ENCODE peak calls at places on chromosomes 12 and 14, in eight cellular contexts. One of them, this sample, is unnamed.

GRCh38 chr14:50402965-50403364 is 6.3 kb upstream of the CDKL1 start:
- DNase-seq in psoas muscle: no peak
- DNase-seq in kidney glomerular epithelial cell: no peak
- DNase-seq in anterior cingulate cortex: no peak
- DNase-seq in substantia nigra: no peak
- DNase-seq in NCI-H69: no peak
- DNase-seq in iris pigment epithelial cell: peak
- DNase-seq in foreskin keratinocyte: no peak
- DNase-seq in this sample: no peak

GRCh38 chr14:91911474-91912032 is 35.9 kb downstream of the FBLN5 start:
- DNase-seq in psoas muscle: no peak
- DNase-seq in kidney glomerular epithelial cell: peak
- DNase-seq in anterior cingulate cortex: no peak
- DNase-seq in substantia nigra: no peak
- DNase-seq in NCI-H69: peak
- DNase-seq in iris pigment epithelial cell: peak
- DNase-seq in foreskin keratinocyte: peak
- DNase-seq in this sample: no peak

GRCh38 chr14:98694541-98694940 is 577.5 kb downstream of the BCL11B start:
- DNase-seq in psoas muscle: no peak
- DNase-seq in kidney glomerular epithelial cell: no peak
- DNase-seq in anterior cingulate cortex: no peak
- DNase-seq in substantia nigra: no peak
- DNase-seq in NCI-H69: no peak
- DNase-seq in iris pigment epithelial cell: no peak
- DNase-seq in foreskin keratinocyte: no peak
- DNase-seq in this sample: no peak

GRCh38 chr12:124994435-124994975 is 1.1 kb downstream of the BRI3BP start:
- DNase-seq in psoas muscle: no peak
- DNase-seq in kidney glomerular epithelial cell: no peak
- DNase-seq in anterior cingulate cortex: no peak
- DNase-seq in substantia nigra: no peak
- DNase-seq in NCI-H69: peak
- DNase-seq in iris pigment epithelial cell: peak
- DNase-seq in foreskin keratinocyte: peak
- DNase-seq in this sample: no peak

GRCh38 chr12:69998011-69998410 is 173.0 kb downstream of the MYRFL start:
- DNase-seq in psoas muscle: no peak
- DNase-seq in kidney glomerular epithelial cell: no peak
- DNase-seq in anterior cingulate cortex: no peak
- DNase-seq in substantia nigra: no peak
- DNase-seq in NCI-H69: no peak
- DNase-seq in iris pigment epithelial cell: no peak
- DNase-seq in foreskin keratinocyte: no peak
- DNase-seq in this sample: no peak

GRCh38 chr12:131862994-131863710 is 31.3 kb upstream of the ULK1 start:
- DNase-seq in psoas muscle: no peak
- DNase-seq in kidney glomerular epithelial cell: no peak
- DNase-seq in anterior cingulate cortex: no peak
- DNase-seq in substantia nigra: no peak
- DNase-seq in NCI-H69: peak
- DNase-seq in iris pigment epithelial cell: peak
- DNase-seq in foreskin keratinocyte: no peak
- DNase-seq in this sample: no peak

GRCh38 chr12:103716517-103717196 is 124.4 kb downstream of the NT5DC3 start:
- DNase-seq in psoas muscle: no peak
- DNase-seq in kidney glomerular epithelial cell: no peak
- DNase-seq in anterior cingulate cortex: no peak
- DNase-seq in substantia nigra: no peak
- DNase-seq in NCI-H69: no peak
- DNase-seq in iris pigment epithelial cell: no peak
- DNase-seq in foreskin keratinocyte: no peak
- DNase-seq in this sample: no peak

GRCh38 chr12:108530141-108530540 is 15.1 kb downstream of the FICD start:
- DNase-seq in psoas muscle: no peak
- DNase-seq in kidney glomerular epithelial cell: no peak
- DNase-seq in anterior cingulate cortex: no peak
- DNase-seq in substantia nigra: no peak
- DNase-seq in NCI-H69: no peak
- DNase-seq in iris pigment epithelial cell: no peak
- DNase-seq in foreskin keratinocyte: no peak
- DNase-seq in this sample: no peak

GRCh38 chr12:27176765-27177164 is 67.3 kb upstream of the STK38L start:
- DNase-seq in psoas muscle: no peak
- DNase-seq in kidney glomerular epithelial cell: peak
- DNase-seq in anterior cingulate cortex: no peak
- DNase-seq in substantia nigra: no peak
- DNase-seq in NCI-H69: no peak
- DNase-seq in iris pigment epithelial cell: peak
- DNase-seq in foreskin keratinocyte: peak
- DNase-seq in this sample: no peak

GRCh38 chr12:124828264-124829007 is 35.2 kb downstream of the SCARB1 start:
- DNase-seq in psoas muscle: no peak
- DNase-seq in kidney glomerular epithelial cell: peak
- DNase-seq in anterior cingulate cortex: peak
- DNase-seq in substantia nigra: no peak
- DNase-seq in NCI-H69: peak
- DNase-seq in iris pigment epithelial cell: peak
- DNase-seq in foreskin keratinocyte: peak
- DNase-seq in this sample: no peak

GRCh38 chr14:91545946-91546716 is 36.0 kb upstream of the PPP4R3A start:
- DNase-seq in psoas muscle: no peak
- DNase-seq in kidney glomerular epithelial cell: no peak
- DNase-seq in anterior cingulate cortex: no peak
- DNase-seq in substantia nigra: no peak
- DNase-seq in NCI-H69: no peak
- DNase-seq in iris pigment epithelial cell: peak
- DNase-seq in foreskin keratinocyte: peak
- DNase-seq in this sample: peak

GRCh38 chr12:3133410-3133793 is 56.2 kb downstream of the TSPAN9 start:
- DNase-seq in psoas muscle: no peak
- DNase-seq in kidney glomerular epithelial cell: no peak
- DNase-seq in anterior cingulate cortex: no peak
- DNase-seq in substantia nigra: no peak
- DNase-seq in NCI-H69: no peak
- DNase-seq in iris pigment epithelial cell: no peak
- DNase-seq in foreskin keratinocyte: no peak
- DNase-seq in this sample: no peak

GRCh38 chr12:124489220-124489619 is 78.2 kb downstream of the NCOR2 start:
- DNase-seq in psoas muscle: no peak
- DNase-seq in kidney glomerular epithelial cell: no peak
- DNase-seq in anterior cingulate cortex: no peak
- DNase-seq in substantia nigra: no peak
- DNase-seq in NCI-H69: no peak
- DNase-seq in iris pigment epithelial cell: no peak
- DNase-seq in foreskin keratinocyte: no peak
- DNase-seq in this sample: no peak

GRCh38 chr14:75514673-75515630 is 7.3 kb upstream of the BATF start:
- DNase-seq in psoas muscle: no peak
- DNase-seq in kidney glomerular epithelial cell: no peak
- DNase-seq in anterior cingulate cortex: no peak
- DNase-seq in substantia nigra: no peak
- DNase-seq in NCI-H69: no peak
- DNase-seq in iris pigment epithelial cell: peak
- DNase-seq in foreskin keratinocyte: no peak
- DNase-seq in this sample: no peak

GRCh38 chr12:57087689-57088441 is 1.0 kb upstream of the NAB2 start:
- DNase-seq in psoas muscle: peak
- DNase-seq in kidney glomerular epithelial cell: peak
- DNase-seq in anterior cingulate cortex: no peak
- DNase-seq in substantia nigra: peak
- DNase-seq in NCI-H69: peak
- DNase-seq in iris pigment epithelial cell: peak
- DNase-seq in foreskin keratinocyte: peak
- DNase-seq in this sample: no peak